ENCODE peak calls at places on chromosome 19, in seven cellular contexts. W, N, B, P, M, K and Y are unnamed samples.

GRCh38 chr19:3855321-3855720 is 13.5 kb downstream of the ZFR2 start:
- DNase-seq in W (no peak), N (no peak), B (no peak), P (no peak), M (no peak), K (peak; percentile 22), Y (no peak)

GRCh38 chr19:12954150-12954962 is 2.7 kb downstream of the GADD45GIP1 start:
- DNase-seq in W (no peak), N (no peak), B (no peak), P (no peak), M (no peak), K (no peak), Y (no peak)

GRCh38 chr19:418761-419632 is 10.1 kb upstream of the C2CD4C start:
- DNase-seq in W (no peak), N (no peak), B (no peak), P (no peak), M (no peak), K (no peak), Y (no peak)

GRCh38 chr19:37979547-37980082 is 72.6 kb downstream of the SIPA1L3 start:
- DNase-seq in W (no peak), N (no peak), B (no peak), P (no peak), M (no peak), K (peak; percentile 98), Y (no peak)

GRCh38 chr19:10995926-10996600 is 35.2 kb downstream of the SMARCA4 start:
- DNase-seq in W (no peak), N (no peak), B (no peak), P (no peak), M (no peak), K (no peak), Y (no peak)

GRCh38 chr19:43776285-43776684 is 4.5 kb downstream of the KCNN4 start:
- DNase-seq in W (no peak), N (peak; percentile 79), B (no peak), P (no peak), M (no peak), K (no peak), Y (no peak)

GRCh38 chr19:4962085-4962619 is 6.8 kb upstream of the KDM4B start:
- DNase-seq in W (no peak), N (no peak), B (no peak), P (no peak), M (no peak), K (no peak), Y (no peak)

GRCh38 chr19:39540333-39540673 is 342 bp upstream of the EID2 start:
- DNase-seq in W (no peak), N (no peak), B (no peak), P (no peak), M (peak; percentile 25), K (no peak), Y (no peak)

GRCh38 chr19:41575998-41576397 is at the start of gene CEACAM21:
- DNase-seq in W (peak; percentile 34), N (peak; percentile 67), B (no peak), P (no peak), M (no peak), K (no peak), Y (no peak)

GRCh38 chr19:3365447-3366103 is 808 bp upstream of the NFIC start:
- DNase-seq in W (peak; percentile 64), N (no peak), B (no peak), P (no peak), M (peak; percentile 14), K (peak; percentile 37), Y (no peak)

GRCh38 chr19:10508707-10509106 is 5.6 kb upstream of the KEAP1 start:
- DNase-seq in W (no peak), N (peak; percentile 25), B (no peak), P (no peak), M (no peak), K (no peak), Y (no peak)

GRCh38 chr19:27776020-27776419 is 1436.9 kb downstream of the UQCRFS1 start:
- DNase-seq in W (no peak), N (no peak), B (no peak), P (no peak), M (no peak), K (peak; percentile 75), Y (no peak)

GRCh38 chr19:29479941-29480340 is 45.9 kb upstream of the VSTM2B start:
- DNase-seq in W (no peak), N (no peak), B (no peak), P (no peak), M (no peak), K (no peak), Y (no peak)

GRCh38 chr19:2061936-2062729 is 11.1 kb upstream of the MKNK2 start:
- DNase-seq in W (no peak), N (no peak), B (no peak), P (no peak), M (no peak), K (no peak), Y (no peak)

GRCh38 chr19:18610245-18610555 is 2.5 kb upstream of the TMEM59L start:
- DNase-seq in W (no peak), N (no peak), B (no peak), P (no peak), M (no peak), K (no peak), Y (no peak)

GRCh38 chr19:21585491-21585890 is 80.1 kb downstream of the ZNF429 start:
- DNase-seq in W (no peak), N (no peak), B (no peak), P (no peak), M (no peak), K (no peak), Y (no peak)

GRCh38 chr19:45250832-45251451 is at the start of gene MARK4:
- DNase-seq in W (peak; percentile 29), N (peak; percentile 53), B (peak; percentile 24), P (peak; percentile 29), M (peak; percentile 28), K (peak; percentile 59), Y (no peak)

GRCh38 chr19:47608908-47609879 is at the start of gene BICRA:
- DNase-seq in W (peak; percentile 57), N (peak; percentile 76), B (peak; percentile 82), P (peak; percentile 58), M (peak; percentile 73), K (peak; percentile 93), Y (no peak)

GRCh38 chr19:18496167-18496979 is 25.5 kb downstream of the ELL start:
- DNase-seq in W (no peak), N (peak; percentile 56), B (peak; percentile 80), P (no peak), M (no peak), K (peak; percentile 39), Y (no peak)

GRCh38 chr19:46736544-46737274 is 9.1 kb upstream of the FKRP start:
- DNase-seq in W (no peak), N (no peak), B (no peak), P (no peak), M (no peak), K (no peak), Y (no peak)

GRCh38 chr19:50796128-50796633 is 6.0 kb downstream of the ACP4 start:
- DNase-seq in W (no peak), N (no peak), B (no peak), P (no peak), M (no peak), K (peak; percentile 56), Y (no peak)